ENCODE peak calls at places on chromosomes 6 and 20, in four cellular contexts. E is amniotic epithelial cell, J is HTR-8/SVneo, Q is A549. T is an unnamed sample.

GRCh38 chr6:105836379-105836778 is 249.8 kb upstream of the PRDM1 start:
- DNase-seq in E (no peak), J (no peak), Q (no peak), T (no peak)

GRCh38 chr6:156509496-156509895 is 267.7 kb upstream of the ARID1B start:
- DNase-seq in E (no peak), J (no peak), Q (no peak), T (no peak)

GRCh38 chr6:33860706-33861474 is 57.1 kb upstream of the MLN start:
- DNase-seq in E (no peak), J (no peak), Q (no peak), T (no peak)

GRCh38 chr20:38023181-38024085 is 9.8 kb downstream of the TTI1 start:
- DNase-seq in E (peak), J (no peak), Q (peak), T (no peak)

GRCh38 chr20:56043227-56043626 is 37.9 kb upstream of the CBLN4 start:
- DNase-seq in E (no peak), J (no peak), Q (no peak), T (no peak)

GRCh38 chr6:112743343-112743742 is 396.2 kb downstream of the RFPL4B start:
- DNase-seq in E (no peak), J (no peak), Q (no peak), T (no peak)

GRCh38 chr6:108837236-108837971 is 10.8 kb upstream of the ARMC2 start:
- DNase-seq in E (no peak), J (no peak), Q (no peak), T (peak)

GRCh38 chr20:62363920-62364851 is 2.9 kb downstream of the LAMA5 start:
- DNase-seq in E (peak), J (no peak), Q (peak), T (peak)

GRCh38 chr20:46205349-46205748 is 87.2 kb downstream of the CD40 start:
- DNase-seq in E (no peak), J (no peak), Q (no peak), T (no peak)

GRCh38 chr20:62160876-62161275 is 17.3 kb downstream of the SS18L1 start:
- DNase-seq in E (no peak), J (no peak), Q (no peak), T (no peak)

GRCh38 chr6:75301088-75301487 is 16.5 kb upstream of the TMEM30A start:
- DNase-seq in E (no peak), J (no peak), Q (no peak), T (no peak)

GRCh38 chr6:7426447-7427169 is 37.0 kb downstream of the RIOK1 start:
- DNase-seq in E (peak), J (no peak), Q (no peak), T (no peak)

GRCh38 chr6:137272403-137272802 is 53.2 kb upstream of the IFNGR1 start:
- DNase-seq in E (no peak), J (no peak), Q (no peak), T (no peak)

GRCh38 chr6:4486543-4487319 is 289.5 kb upstream of the CDYL start:
- DNase-seq in E (no peak), J (peak), Q (no peak), T (no peak)